ENCODE peak calls at places on chromosomes 16 and 17, in five cellular contexts. N, P, J, D and T are unnamed samples.

GRCh38 chr17:28985950-28986713 is 19.7 kb downstream of the SEZ6 start:
- DNase-seq in N (no peak), P (no peak), J (no peak), D (no peak), T (no peak)

GRCh38 chr16:20944861-20945390 is 44.4 kb downstream of the LYRM1 start:
- DNase-seq in N (no peak), P (peak), J (no peak), D (no peak), T (no peak)

GRCh38 chr17:6666557-6666956 is 15.0 kb downstream of the C17orf100 start:
- DNase-seq in N (no peak), P (no peak), J (no peak), D (no peak), T (no peak)

GRCh38 chr17:40602445-40603443 is 37.5 kb upstream of the CCR7 start:
- DNase-seq in N (no peak), P (peak), J (no peak), D (no peak), T (no peak)

GRCh38 chr16:49588729-49589384 is 215.3 kb downstream of the C16orf78 start:
- DNase-seq in N (no peak), P (no peak), J (no peak), D (no peak), T (no peak)

GRCh38 chr17:77861133-77861695 is 97.3 kb upstream of the TNRC6C start:
- DNase-seq in N (no peak), P (no peak), J (no peak), D (no peak), T (no peak)

GRCh38 chr17:37614391-37614790 is 5.2 kb upstream of the SYNRG start:
- DNase-seq in N (peak), P (no peak), J (no peak), D (no peak), T (no peak)

GRCh38 chr17:49581645-49581992 is 5.9 kb downstream of the NXPH3 start:
- DNase-seq in N (no peak), P (no peak), J (no peak), D (no peak), T (no peak)

GRCh38 chr17:39069114-39069756 is 82.2 kb downstream of the PLXDC1 start:
- DNase-seq in N (peak), P (peak), J (no peak), D (no peak), T (peak)

GRCh38 chr17:81612172-81612571 is 24.7 kb downstream of the NPLOC4 start:
- DNase-seq in N (no peak), P (no peak), J (no peak), D (no peak), T (no peak)

GRCh38 chr17:61813211-61813610 is 50.1 kb downstream of the BRIP1 start:
- DNase-seq in N (no peak), P (no peak), J (no peak), D (no peak), T (no peak)

GRCh38 chr17:79305831-79306687 is 231.4 kb downstream of the ENGASE start:
- DNase-seq in N (no peak), P (no peak), J (peak), D (no peak), T (no peak)

GRCh38 chr16:30051518-30051917 is 14.0 kb upstream of the ALDOA start:
- DNase-seq in N (peak), P (no peak), J (no peak), D (no peak), T (no peak)

GRCh38 chr16:21028728-21029127 is 121.9 kb downstream of the DNAH3 start:
- DNase-seq in N (no peak), P (no peak), J (no peak), D (no peak), T (no peak)

GRCh38 chr17:36901506-36901905 is 35.8 kb upstream of the LHX1 start:
- DNase-seq in N (no peak), P (no peak), J (no peak), D (no peak), T (no peak)

GRCh38 chr16:86357950-86358349 is 152.4 kb upstream of the FOXF1 start:
- DNase-seq in N (no peak), P (no peak), J (no peak), D (no peak), T (no peak)

GRCh38 chr17:50601789-50602375 is 32.8 kb upstream of the ABCC3 start:
- DNase-seq in N (no peak), P (no peak), J (no peak), D (no peak), T (no peak)

GRCh38 chr17:55680983-55681382 is 41.7 kb downstream of the TMEM100 start:
- DNase-seq in N (no peak), P (no peak), J (no peak), D (no peak), T (no peak)

GRCh38 chr17:2856727-2857126 is 60.5 kb downstream of the RAP1GAP2 start:
- DNase-seq in N (no peak), P (no peak), J (no peak), D (no peak), T (no peak)

GRCh38 chr17:78360371-78361226 is 722 bp upstream of the SOCS3 start:
- DNase-seq in N (peak), P (peak), J (peak), D (peak), T (peak)

GRCh38 chr16:11391576-11391975 is 46.3 kb downstream of the RMI2 start:
- DNase-seq in N (no peak), P (no peak), J (no peak), D (peak), T (no peak)

GRCh38 chr17:50765454-50766221 is 1.7 kb downstream of the ANKRD40CL start:
- DNase-seq in N (no peak), P (no peak), J (no peak), D (no peak), T (peak)